ENCODE peak calls at places on chromosomes 5 and 9, in seven cellular contexts. N is IMR-90, S is mesenchymal stem cell, J is H9, O is trophoblast cell, K is neuronal stem cell, R is H1. F is an unnamed sample.

GRCh38 chr9:100426532-100427365 is at the start of gene MSANTD3:
- DNase-seq in S (peak; percentile 92), J (peak; percentile 57), R (peak; percentile 74), K (peak; percentile 57), O (peak; percentile 46), N (peak; percentile 76), F (peak; percentile 80)

GRCh38 chr5:93151121-93151520 is 429.9 kb downstream of the NR2F1-AS1 start:
- DNase-seq in S (no peak), O (no peak), N (peak; percentile 60), K (no peak), R (no peak), J (no peak), F (no peak)

GRCh38 chr5:168135897-168136296 is 155.5 kb upstream of the WWC1 start:
- DNase-seq in N (no peak), O (no peak), S (no peak), K (no peak), R (no peak), J (no peak), F (no peak)

GRCh38 chr9:14203366-14204056 is 110.4 kb downstream of the NFIB start:
- DNase-seq in O (no peak), J (no peak), R (no peak), N (no peak), S (no peak), K (no peak), F (no peak)

GRCh38 chr9:89635007-89635742 is 30.4 kb downstream of the GADD45G start:
- DNase-seq in J (no peak), S (peak; percentile 77), N (peak; percentile 40), O (peak; percentile 44), K (no peak), R (no peak), F (no peak)

GRCh38 chr9:91978739-91979414 is 28.8 kb upstream of the ROR2 start:
- DNase-seq in O (peak; percentile 22), S (peak; percentile 79), R (peak; percentile 58), K (peak; percentile 30), N (peak; percentile 93), J (peak; percentile 61), F (peak; percentile 84)

GRCh38 chr5:1317921-1318565 is 23.2 kb upstream of the TERT start:
- DNase-seq in O (no peak), J (peak; percentile 20), N (no peak), S (no peak), K (no peak), R (no peak), F (no peak)

GRCh38 chr9:114330636-114331035 is 967 bp downstream of the ORM2 start:
- DNase-seq in N (no peak), R (no peak), K (no peak), J (no peak), S (no peak), O (no peak), F (no peak)

GRCh38 chr5:125695994-125696679 is 727.1 kb upstream of the GRAMD2B start:
- DNase-seq in S (peak; percentile 12), K (no peak), O (no peak), R (no peak), N (peak; percentile 25), J (no peak), F (no peak)

GRCh38 chr5:159427180-159428012 is 97.1 kb upstream of the IL12B start:
- DNase-seq in K (no peak), S (no peak), O (no peak), J (no peak), N (no peak), R (no peak), F (no peak)

GRCh38 chr9:114289571-114290481 is 33.1 kb upstream of the ORM1 start:
- DNase-seq in S (no peak), J (peak; percentile 21), N (no peak), K (no peak), R (peak; percentile 44), O (no peak), F (no peak)

GRCh38 chr9:126088336-126088735 is 238.3 kb upstream of the MVB12B start:
- DNase-seq in O (no peak), J (no peak), K (no peak), R (no peak), S (no peak), N (no peak), F (no peak)
- H3K4me2 ChIP-seq in O (no peak overlapping the region), J (no peak overlapping the region), K (no peak overlapping the region), R (no peak overlapping the region), S (no peak overlapping the region), N (no peak overlapping the region), F (no peak overlapping the region)

GRCh38 chr5:89243611-89244010 is 360.6 kb upstream of the MEF2C start:
- DNase-seq in R (no peak), K (no peak), J (no peak), O (no peak), N (no peak), S (no peak), F (no peak)
- H2BK5ac ChIP-seq in R (no peak overlapping the region), K (no peak overlapping the region), J (no peak overlapping the region), O (no peak overlapping the region), N (no peak overlapping the region), S (no peak overlapping the region), F (no peak overlapping the region)

DNA sequence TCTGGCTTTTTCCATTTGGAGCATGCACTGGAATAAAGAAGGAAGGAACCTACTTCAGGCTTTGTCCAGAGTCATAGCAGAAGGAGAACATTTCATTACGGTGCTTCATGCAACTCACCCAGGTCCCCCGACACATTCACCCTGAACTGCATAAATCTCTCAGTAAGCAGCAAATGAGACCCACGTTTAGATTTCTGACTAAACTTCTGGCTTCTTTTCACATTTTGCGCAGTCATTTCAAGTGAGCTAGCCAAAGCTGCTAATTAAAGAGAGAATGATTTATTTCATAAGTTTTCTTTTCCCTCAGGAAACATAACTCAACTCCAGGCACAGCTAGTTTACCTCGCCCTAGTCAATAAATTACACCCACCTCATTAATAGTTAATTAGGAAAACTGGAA is 88.6 kb upstream of the GAS1 start:
- DNase-seq in O (no peak), J (no peak), R (no peak), S (no peak), K (no peak), N (no peak), F (no peak)
- H3K4me1 ChIP-seq in O (no peaks in the 10 kb centered on the region), J (no peaks in the 10 kb centered on the region), R (no peaks in the 10 kb centered on the region), S (peaks cover 2% of the 10 kb centered on the region), K (no peaks in the 10 kb centered on the region), N (peaks cover 2% of the 10 kb centered on the region), F (no peaks in the 10 kb centered on the region)

DNA sequence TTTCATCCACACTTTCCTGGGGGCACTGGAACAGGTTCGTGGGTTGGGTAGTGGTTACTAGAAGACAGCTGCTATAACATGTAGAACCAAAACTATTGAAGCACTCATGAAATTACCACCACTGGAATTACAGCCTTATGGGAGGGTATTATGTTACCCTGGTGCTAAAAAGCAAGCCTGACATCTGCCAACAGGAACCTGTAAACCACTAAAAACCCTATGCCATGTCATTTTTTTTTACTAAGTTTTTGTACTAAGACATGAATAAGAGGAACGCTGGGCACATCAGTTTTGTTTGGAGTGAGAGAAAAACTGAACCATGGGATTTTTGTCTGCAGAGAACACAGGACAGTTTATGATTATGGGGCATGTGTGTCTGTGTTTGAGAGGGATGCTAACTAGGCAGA is 4.8 kb upstream of the CCL28 start:
- DNase-seq in N (no peak), J (no peak), O (no peak), K (no peak), R (no peak), S (no peak), F (no peak)
- H3K4me2 ChIP-seq in N (no peak overlapping the region), J (no peak overlapping the region), O (no peak overlapping the region), K (no peak overlapping the region), R (no peak overlapping the region), S (no peak overlapping the region), F (no peak overlapping the region)

DNA sequence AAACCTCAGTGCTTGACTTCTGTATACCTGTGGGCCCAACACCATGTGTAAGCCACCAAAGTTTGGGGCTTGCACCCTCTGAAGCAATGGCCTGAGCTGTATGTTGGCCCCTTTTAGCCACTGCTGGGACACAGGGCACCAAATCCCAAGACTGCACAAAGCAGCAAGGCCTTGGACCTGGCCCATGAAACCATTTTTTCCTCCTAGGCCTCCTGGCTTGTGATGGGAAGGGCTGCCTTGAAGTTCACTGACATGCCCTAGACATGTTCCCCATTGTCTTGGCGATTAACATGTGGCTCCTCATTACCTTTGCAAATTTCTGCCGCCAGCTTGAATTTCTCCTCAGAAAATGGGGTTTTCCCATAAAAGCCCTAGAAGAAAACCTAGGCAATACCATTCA is 345.5 kb downstream of the MLLT3 start:
- DNase-seq in O (no peak), K (no peak), J (no peak), R (no peak), S (no peak), N (no peak), F (no peak)
- H2BK5ac ChIP-seq in O (no peak overlapping the region), K (no peak overlapping the region), J (no peak overlapping the region), R (no peak overlapping the region), S (no peak overlapping the region), N (no peak overlapping the region), F (no peak overlapping the region)

DNA sequence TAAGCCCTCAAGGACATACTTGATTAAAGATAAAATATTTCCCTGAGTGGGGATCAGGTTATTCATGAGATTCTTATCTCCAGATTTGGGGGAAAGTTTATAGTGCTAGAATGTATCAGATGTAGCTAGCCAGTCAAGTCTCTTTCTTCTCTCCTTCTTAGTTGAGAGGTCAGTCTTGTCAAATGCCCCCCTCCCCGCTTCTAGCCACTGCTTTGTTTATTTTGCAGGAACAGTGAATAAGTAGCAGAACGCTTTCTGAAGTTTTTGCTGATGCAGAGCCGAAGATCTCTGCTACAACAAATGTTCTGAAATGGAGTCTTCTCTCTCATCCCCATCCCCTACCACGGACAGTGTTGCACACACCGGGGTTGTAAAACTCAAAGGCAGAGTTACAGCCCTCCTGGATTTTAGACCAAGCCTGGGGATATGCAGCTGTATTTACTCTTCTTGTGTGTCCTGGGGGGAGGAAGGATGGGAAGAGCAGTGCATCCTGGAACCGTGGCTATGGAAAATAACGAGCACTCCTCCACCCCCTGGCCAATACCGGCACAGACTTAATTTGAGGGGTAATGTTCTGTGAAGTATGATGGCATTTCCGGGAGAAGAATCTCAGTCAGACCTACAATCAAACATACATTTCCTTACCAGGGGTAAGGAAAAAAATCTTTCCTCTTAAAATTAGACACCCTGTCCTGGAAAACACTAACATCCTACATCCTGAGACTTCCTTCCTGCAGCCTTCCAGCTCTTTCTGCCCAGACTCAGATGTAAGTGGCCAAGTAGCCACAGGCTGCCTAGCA is 10.7 kb upstream of the ERMP1 start:
- DNase-seq in N (peak; percentile 29), J (no peak), O (no peak), S (peak; percentile 82), R (no peak), K (no peak), F (peak; percentile 39)
- H3K4me1 ChIP-seq in N (peaks cover 17% of the 10 kb centered on the region), J (peaks cover 2% of the 10 kb centered on the region), O (peaks cover 7% of the 10 kb centered on the region), S (peaks cover 14% of the 10 kb centered on the region), R (peaks cover 8% of the 10 kb centered on the region), K (peaks cover 8% of the 10 kb centered on the region), F (no peaks in the 10 kb centered on the region)

GRCh38 chr5:177431317-177432142 is 5.1 kb downstream of the GRK6 start:
- DNase-seq in O (no peak), N (no peak), J (no peak), R (no peak), S (no peak), K (no peak), F (no peak)
- H3K4me2 ChIP-seq in O (no peak overlapping the region), N (no peak overlapping the region), J (no peak overlapping the region), R (no peak overlapping the region), S (no peak overlapping the region), K (no peak overlapping the region), F (no peak overlapping the region)